ENCODE peak calls at places on chromosomes 2 and 18, in nine cellular contexts. One of them, this sample, is unnamed.
A peak's percentile ranks its signal among the peaks of the same experiment; 100 is the strongest.

GRCh38 chr2:11129598-11130449 is 25.4 kb upstream of the SLC66A3 start:
- DNase-seq in GM23338: peak; percentile 93
- DNase-seq in thyroid gland: peak; percentile 80
- DNase-seq in endodermal cell: peak; percentile 97
- DNase-seq in Caco-2: peak; percentile 90
- DNase-seq in mammary epithelial cell: no peak
- DNase-seq in left ventricle myocardium inferior: peak; percentile 41
- DNase-seq in small intestine: peak; percentile 70
- DNase-seq in K562: peak; percentile 87
- DNase-seq in this sample: no peak

GRCh38 chr2:72032481-72033041 is 115.1 kb downstream of the CYP26B1 start:
- DNase-seq in endodermal cell: peak; percentile 40
- DNase-seq in mammary epithelial cell: peak; percentile 13
- DNase-seq in small intestine: no peak
- DNase-seq in Caco-2: no peak
- DNase-seq in left ventricle myocardium inferior: no peak
- DNase-seq in GM23338: no peak
- DNase-seq in K562: no peak
- DNase-seq in thyroid gland: no peak
- DNase-seq in this sample: no peak

GRCh38 chr2:238441262-238442114 is 14.8 kb downstream of the ASB1 start:
- DNase-seq in GM23338: no peak
- DNase-seq in small intestine: peak; percentile 41
- DNase-seq in left ventricle myocardium inferior: no peak
- DNase-seq in endodermal cell: no peak
- DNase-seq in mammary epithelial cell: no peak
- DNase-seq in Caco-2: no peak
- DNase-seq in K562: no peak
- DNase-seq in thyroid gland: no peak
- DNase-seq in this sample: no peak

GRCh38 chr18:79576686-79577351 is 102.8 kb upstream of the CTDP1 start:
- DNase-seq in K562: no peak
- DNase-seq in endodermal cell: peak; percentile 32
- DNase-seq in small intestine: no peak
- DNase-seq in thyroid gland: peak; percentile 94
- DNase-seq in Caco-2: no peak
- DNase-seq in GM23338: no peak
- DNase-seq in mammary epithelial cell: no peak
- DNase-seq in left ventricle myocardium inferior: peak; percentile 84
- DNase-seq in this sample: no peak

GRCh38 chr2:198374375-198375072 is 570.1 kb downstream of the PLCL1 start:
- DNase-seq in K562: peak; percentile 33
- DNase-seq in endodermal cell: peak; percentile 83
- DNase-seq in left ventricle myocardium inferior: no peak
- DNase-seq in small intestine: peak; percentile 55
- DNase-seq in mammary epithelial cell: peak; percentile 42
- DNase-seq in thyroid gland: no peak
- DNase-seq in Caco-2: peak; percentile 39
- DNase-seq in GM23338: peak; percentile 77
- DNase-seq in this sample: peak; percentile 45

GRCh38 chr2:150426315-150426714 is 61.2 kb downstream of the RND3 start:
- DNase-seq in endodermal cell: no peak
- DNase-seq in small intestine: no peak
- DNase-seq in Caco-2: no peak
- DNase-seq in mammary epithelial cell: no peak
- DNase-seq in K562: no peak
- DNase-seq in thyroid gland: no peak
- DNase-seq in GM23338: no peak
- DNase-seq in left ventricle myocardium inferior: no peak
- DNase-seq in this sample: no peak

GRCh38 chr2:191038241-191038725 is 24.3 kb upstream of the STAT1 start:
- DNase-seq in GM23338: no peak
- DNase-seq in left ventricle myocardium inferior: no peak
- DNase-seq in Caco-2: no peak
- DNase-seq in small intestine: peak; percentile 35
- DNase-seq in K562: peak; percentile 37
- DNase-seq in thyroid gland: no peak
- DNase-seq in endodermal cell: no peak
- DNase-seq in mammary epithelial cell: peak; percentile 64
- DNase-seq in this sample: no peak

GRCh38 chr2:72222829-72223564 is 75.3 kb upstream of the CYP26B1 start:
- DNase-seq in endodermal cell: no peak
- DNase-seq in left ventricle myocardium inferior: no peak
- DNase-seq in mammary epithelial cell: peak; percentile 77
- DNase-seq in K562: no peak
- DNase-seq in thyroid gland: no peak
- DNase-seq in Caco-2: no peak
- DNase-seq in small intestine: no peak
- DNase-seq in GM23338: no peak
- DNase-seq in this sample: no peak

GRCh38 chr2:24579053-24579803 is 88.2 kb downstream of the NCOA1 start:
- DNase-seq in small intestine: no peak
- DNase-seq in Caco-2: no peak
- DNase-seq in K562: no peak
- DNase-seq in left ventricle myocardium inferior: no peak
- DNase-seq in mammary epithelial cell: no peak
- DNase-seq in thyroid gland: no peak
- DNase-seq in GM23338: peak; percentile 35
- DNase-seq in endodermal cell: no peak
- DNase-seq in this sample: no peak

GRCh38 chr2:74199871-74200305 is 1.5 kb downstream of the MTHFD2 start:
- DNase-seq in small intestine: peak; percentile 8
- DNase-seq in mammary epithelial cell: peak; percentile 33
- DNase-seq in K562: no peak
- DNase-seq in GM23338: no peak
- DNase-seq in Caco-2: no peak
- DNase-seq in thyroid gland: no peak
- DNase-seq in endodermal cell: peak; percentile 53
- DNase-seq in left ventricle myocardium inferior: no peak
- DNase-seq in this sample: no peak

GRCh38 chr18:45416168-45416567 is 199.1 kb upstream of the SLC14A2 start:
- DNase-seq in small intestine: peak; percentile 35
- DNase-seq in GM23338: peak; percentile 3
- DNase-seq in mammary epithelial cell: peak; percentile 32
- DNase-seq in left ventricle myocardium inferior: no peak
- DNase-seq in thyroid gland: no peak
- DNase-seq in endodermal cell: no peak
- DNase-seq in K562: no peak
- DNase-seq in Caco-2: no peak
- DNase-seq in this sample: no peak

GRCh38 chr18:80163183-80163582 is 54.1 kb downstream of the ADNP2 start:
- DNase-seq in endodermal cell: no peak
- DNase-seq in thyroid gland: no peak
- DNase-seq in left ventricle myocardium inferior: no peak
- DNase-seq in GM23338: no peak
- DNase-seq in small intestine: no peak
- DNase-seq in K562: no peak
- DNase-seq in Caco-2: no peak
- DNase-seq in mammary epithelial cell: no peak
- DNase-seq in this sample: no peak

GRCh38 chr2:877747-878146 is 72.9 kb upstream of the SNTG2 start:
- DNase-seq in endodermal cell: peak; percentile 12
- DNase-seq in mammary epithelial cell: no peak
- DNase-seq in thyroid gland: no peak
- DNase-seq in GM23338: no peak
- DNase-seq in small intestine: no peak
- DNase-seq in left ventricle myocardium inferior: no peak
- DNase-seq in Caco-2: no peak
- DNase-seq in K562: no peak
- DNase-seq in this sample: no peak

GRCh38 chr2:121055088-121055487 is 229.9 kb downstream of the TFCP2L1 start:
- DNase-seq in GM23338: no peak
- DNase-seq in mammary epithelial cell: no peak
- DNase-seq in endodermal cell: no peak
- DNase-seq in small intestine: no peak
- DNase-seq in thyroid gland: no peak
- DNase-seq in left ventricle myocardium inferior: no peak
- DNase-seq in K562: no peak
- DNase-seq in Caco-2: no peak
- DNase-seq in this sample: no peak

GRCh38 chr2:237012577-237013237 is 73.0 kb upstream of the COPS8 start:
- DNase-seq in thyroid gland: no peak
- DNase-seq in endodermal cell: no peak
- DNase-seq in left ventricle myocardium inferior: no peak
- DNase-seq in K562: no peak
- DNase-seq in Caco-2: no peak
- DNase-seq in mammary epithelial cell: no peak
- DNase-seq in small intestine: peak; percentile 44
- DNase-seq in GM23338: no peak
- DNase-seq in this sample: no peak

GRCh38 chr2:9112079-9112721 is 94.4 kb upstream of the ASAP2 start:
- DNase-seq in GM23338: no peak
- DNase-seq in mammary epithelial cell: peak; percentile 98
- DNase-seq in K562: peak; percentile 66
- DNase-seq in thyroid gland: peak; percentile 38
- DNase-seq in endodermal cell: no peak
- DNase-seq in small intestine: no peak
- DNase-seq in left ventricle myocardium inferior: no peak
- DNase-seq in Caco-2: peak; percentile 17
- DNase-seq in this sample: no peak

DNA sequence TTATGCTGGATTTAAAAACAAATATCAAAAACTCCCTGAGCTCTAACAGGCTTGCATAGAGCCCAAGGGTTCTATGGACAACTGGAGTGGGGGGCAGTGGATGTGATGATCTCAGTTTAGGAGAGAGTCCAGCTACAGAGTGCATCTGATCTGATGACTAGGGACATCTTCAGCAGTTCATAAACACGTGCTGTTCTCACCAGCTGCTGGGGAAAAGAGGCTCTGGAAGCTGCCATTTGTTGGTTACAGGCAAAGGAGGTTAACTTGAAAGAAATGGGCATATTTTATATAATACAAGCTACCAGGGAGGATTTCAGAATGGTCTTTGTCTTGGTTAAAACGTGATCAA is 36.0 kb upstream of the ZNF396 start:
- DNase-seq in thyroid gland: no peak
- DNase-seq in small intestine: no peak
- DNase-seq in Caco-2: no peak
- DNase-seq in left ventricle myocardium inferior: no peak
- DNase-seq in K562: no peak
- DNase-seq in mammary epithelial cell: no peak
- DNase-seq in endodermal cell: no peak
- DNase-seq in GM23338: no peak
- DNase-seq in this sample: no peak
- H3K4me3 ChIP-seq in thyroid gland: no peak overlapping the region
- H3K4me3 ChIP-seq in small intestine: no peak overlapping the region
- H3K4me3 ChIP-seq in Caco-2: no peak overlapping the region
- H3K4me3 ChIP-seq in left ventricle myocardium inferior: no peak overlapping the region
- H3K4me3 ChIP-seq in K562: no peak overlapping the region
- H3K4me3 ChIP-seq in mammary epithelial cell: no peak overlapping the region
- H3K4me3 ChIP-seq in endodermal cell: no peak overlapping the region
- H3K4me3 ChIP-seq in GM23338: no peak overlapping the region
- H3K4me3 ChIP-seq in this sample: no peak overlapping the region

GRCh38 chr2:31956299-31956698 is 54.5 kb downstream of the MEMO1 start:
- DNase-seq in GM23338: no peak
- DNase-seq in small intestine: no peak
- DNase-seq in K562: no peak
- DNase-seq in Caco-2: no peak
- DNase-seq in thyroid gland: no peak
- DNase-seq in endodermal cell: no peak
- DNase-seq in mammary epithelial cell: no peak
- DNase-seq in left ventricle myocardium inferior: no peak
- DNase-seq in this sample: no peak
- H3K4me1 ChIP-seq in GM23338: no peaks in the 10 kb centered on the region
- H3K4me1 ChIP-seq in small intestine: peaks cover 2% of the 10 kb centered on the region
- H3K4me1 ChIP-seq in K562: no peaks in the 10 kb centered on the region
- H3K4me1 ChIP-seq in Caco-2: peaks cover 7% of the 10 kb centered on the region
- H3K4me1 ChIP-seq in thyroid gland: no peaks in the 10 kb centered on the region
- H3K4me1 ChIP-seq in endodermal cell: no peaks in the 10 kb centered on the region
- H3K4me1 ChIP-seq in mammary epithelial cell: peaks cover 25% of the 10 kb centered on the region
- H3K4me1 ChIP-seq in left ventricle myocardium inferior: peaks cover 31% of the 10 kb centered on the region
- H3K4me1 ChIP-seq in this sample: no peaks in the 10 kb centered on the region

GRCh38 chr2:222933458-222933857 is 72.6 kb downstream of the ACSL3 start:
- DNase-seq in small intestine: no peak
- DNase-seq in left ventricle myocardium inferior: no peak
- DNase-seq in endodermal cell: no peak
- DNase-seq in thyroid gland: no peak
- DNase-seq in Caco-2: no peak
- DNase-seq in GM23338: no peak
- DNase-seq in mammary epithelial cell: no peak
- DNase-seq in K562: no peak
- DNase-seq in this sample: no peak

GRCh38 chr2:222930862-222931261 is 70.0 kb downstream of the ACSL3 start:
- DNase-seq in left ventricle myocardium inferior: no peak
- DNase-seq in GM23338: no peak
- DNase-seq in thyroid gland: no peak
- DNase-seq in mammary epithelial cell: no peak
- DNase-seq in K562: no peak
- DNase-seq in endodermal cell: no peak
- DNase-seq in small intestine: no peak
- DNase-seq in Caco-2: no peak
- DNase-seq in this sample: no peak

GRCh38 chr2:222928335-222928734 is 67.5 kb downstream of the ACSL3 start:
- DNase-seq in mammary epithelial cell: no peak
- DNase-seq in small intestine: no peak
- DNase-seq in thyroid gland: no peak
- DNase-seq in GM23338: no peak
- DNase-seq in K562: no peak
- DNase-seq in Caco-2: no peak
- DNase-seq in left ventricle myocardium inferior: no peak
- DNase-seq in endodermal cell: no peak
- DNase-seq in this sample: no peak

GRCh38 chr2:222927600-222927999 is 66.8 kb downstream of the ACSL3 start:
- DNase-seq in left ventricle myocardium inferior: no peak
- DNase-seq in thyroid gland: no peak
- DNase-seq in GM23338: no peak
- DNase-seq in small intestine: no peak
- DNase-seq in Caco-2: no peak
- DNase-seq in endodermal cell: no peak
- DNase-seq in K562: no peak
- DNase-seq in mammary epithelial cell: no peak
- DNase-seq in this sample: no peak

DNA sequence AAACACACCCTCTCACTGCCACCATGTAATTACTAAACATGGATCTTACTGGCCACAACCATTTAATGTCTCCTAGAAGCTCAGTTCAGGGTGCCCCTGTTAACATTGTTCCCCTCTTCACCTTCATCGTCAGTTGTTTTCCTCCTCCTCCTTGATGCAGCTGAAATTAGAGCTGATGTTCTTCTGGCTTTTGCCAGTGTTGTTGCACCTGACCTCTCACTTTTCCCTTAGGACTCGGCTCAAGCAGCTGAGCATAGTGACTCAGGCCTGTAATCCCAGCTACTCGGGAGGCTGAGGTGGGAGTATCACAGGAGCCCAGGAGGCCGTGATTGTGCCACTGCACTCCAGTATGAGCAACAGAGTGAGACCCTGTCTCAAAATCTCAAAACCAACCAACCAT is 70.8 kb downstream of the ACSL3 start:
- DNase-seq in left ventricle myocardium inferior: no peak
- DNase-seq in thyroid gland: no peak
- DNase-seq in K562: no peak
- DNase-seq in GM23338: no peak
- DNase-seq in mammary epithelial cell: no peak
- DNase-seq in small intestine: no peak
- DNase-seq in Caco-2: no peak
- DNase-seq in endodermal cell: no peak
- DNase-seq in this sample: no peak
- H3K36me3 ChIP-seq in left ventricle myocardium inferior: peaks cover 76% of the 10 kb centered on the region
- H3K36me3 ChIP-seq in thyroid gland: peaks cover 39% of the 10 kb centered on the region
- H3K36me3 ChIP-seq in K562: peaks cover 85% of the 10 kb centered on the region
- H3K36me3 ChIP-seq in GM23338: peaks cover 40% of the 10 kb centered on the region
- H3K36me3 ChIP-seq in mammary epithelial cell: peaks cover 58% of the 10 kb centered on the region
- H3K36me3 ChIP-seq in small intestine: peaks cover 22% of the 10 kb centered on the region
- H3K36me3 ChIP-seq in Caco-2: peaks cover 7% of the 10 kb centered on the region
- H3K36me3 ChIP-seq in endodermal cell: peaks cover 50% of the 10 kb centered on the region
- H3K36me3 ChIP-seq in this sample: peaks cover 11% of the 10 kb centered on the region

GRCh38 chr2:109127556-109127955 is 1.4 kb upstream of the SH3RF3 start:
- DNase-seq in small intestine: no peak
- DNase-seq in endodermal cell: no peak
- DNase-seq in GM23338: no peak
- DNase-seq in thyroid gland: no peak
- DNase-seq in mammary epithelial cell: no peak
- DNase-seq in K562: no peak
- DNase-seq in Caco-2: no peak
- DNase-seq in left ventricle myocardium inferior: no peak
- DNase-seq in this sample: no peak
- H3K4me3 ChIP-seq in small intestine: no peak overlapping the region
- H3K4me3 ChIP-seq in endodermal cell: no peak overlapping the region
- H3K4me3 ChIP-seq in GM23338: peak overlapping the region; percentile 68
- H3K4me3 ChIP-seq in thyroid gland: no peak overlapping the region
- H3K4me3 ChIP-seq in mammary epithelial cell: no peak overlapping the region
- H3K4me3 ChIP-seq in K562: no peak overlapping the region
- H3K4me3 ChIP-seq in Caco-2: no peak overlapping the region
- H3K4me3 ChIP-seq in left ventricle myocardium inferior: peak overlapping the region; percentile 85
- H3K4me3 ChIP-seq in this sample: no peak overlapping the region